ENCODE peak calls at places on chromosomes 6 and 20, in seven cellular contexts. F is WERI-Rb-1; W is PC-9; T is fibroblast of lung; Y is left ventricle myocardium inferior; Z is HL-60; J is naive thymus-derived CD4-positive, alpha-beta T cell. A is an unnamed sample.
A peak's percentile ranks its signal among the peaks of the same experiment; 100 is the strongest.

GRCh38 chr6:168190646-168191443 is 111.8 kb upstream of the FRMD1 start:
- DNase-seq in F (no peak), W (no peak), T (no peak), Y (no peak), Z (no peak), J (no peak), A (no peak)

GRCh38 chr6:17705428-17705777 is 1.3 kb downstream of the NUP153 start:
- DNase-seq in F (no peak), W (peak; percentile 48), T (peak; percentile 73), Y (no peak), Z (peak; percentile 17), J (no peak), A (peak; percentile 89)

GRCh38 chr6:43847741-43848630 is 78.0 kb downstream of the VEGFA start:
- DNase-seq in F (peak; percentile 58), W (no peak), T (peak; percentile 35), Y (no peak), Z (no peak), J (no peak), A (no peak)

GRCh38 chr6:43668151-43669028 is 19.2 kb downstream of the MRPS18A start:
- DNase-seq in F (peak; percentile 87), W (peak; percentile 86), T (peak; percentile 48), Y (peak; percentile 61), Z (peak; percentile 68), J (peak; percentile 28), A (peak; percentile 69)

GRCh38 chr6:44151348-44152108 is 7.1 kb upstream of the CAPN11 start:
- DNase-seq in F (peak; percentile 92), W (peak; percentile 41), T (peak; percentile 46), Y (peak; percentile 72), Z (peak; percentile 75), J (peak; percentile 71), A (peak; percentile 81)

GRCh38 chr6:170198298-170198697 is 92.6 kb downstream of the DLL1 start:
- DNase-seq in F (no peak), W (no peak), T (peak; percentile 29), Y (no peak), Z (no peak), J (no peak), A (no peak)

GRCh38 chr6:158634695-158635426 is 9.7 kb downstream of the DYNLT1 start:
- DNase-seq in F (no peak), W (no peak), T (no peak), Y (no peak), Z (no peak), J (peak; percentile 68), A (no peak)

GRCh38 chr6:143501851-143502250 is 9.7 kb downstream of the FUCA2 start:
- DNase-seq in F (no peak), W (no peak), T (no peak), Y (no peak), Z (no peak), J (no peak), A (peak; percentile 15)

GRCh38 chr20:34988176-34988540 is 32.5 kb downstream of the MYH7B start:
- DNase-seq in F (no peak), W (no peak), T (no peak), Y (no peak), Z (no peak), J (no peak), A (no peak)

GRCh38 chr6:107894821-107895396 is 63.1 kb downstream of the SEC63 start:
- DNase-seq in F (no peak), W (peak; percentile 79), T (no peak), Y (no peak), Z (no peak), J (no peak), A (peak; percentile 15)

GRCh38 chr6:169811072-169811471 is 59.6 kb downstream of the ERMARD start:
- DNase-seq in F (no peak), W (no peak), T (no peak), Y (no peak), Z (no peak), J (no peak), A (no peak)

GRCh38 chr20:63860325-63861051 is 810 bp upstream of the ABHD16B start:
- DNase-seq in F (no peak), W (no peak), T (no peak), Y (no peak), Z (peak; percentile 88), J (no peak), A (no peak)

GRCh38 chr20:3068986-3069900 is 2.2 kb upstream of the OXT start:
- DNase-seq in F (peak; percentile 36), W (peak; percentile 92), T (no peak), Y (no peak), Z (peak; percentile 37), J (peak; percentile 62), A (peak; percentile 20)

GRCh38 chr20:10369723-10370090 is 64.3 kb downstream of the MKKS start:
- DNase-seq in F (no peak), W (peak; percentile 59), T (peak; percentile 81), Y (no peak), Z (no peak), J (no peak), A (peak; percentile 36)

GRCh38 chr6:140774080-140774505 is 1358.6 kb upstream of the GJE1 start:
- DNase-seq in F (no peak), W (no peak), T (peak; percentile 90), Y (no peak), Z (no peak), J (no peak), A (peak; percentile 75)

GRCh38 chr6:77466055-77467028 is 3.1 kb upstream of the HTR1B start:
- DNase-seq in F (peak; percentile 32), W (no peak), T (peak; percentile 68), Y (peak; percentile 17), Z (peak; percentile 62), J (no peak), A (peak; percentile 89)

GRCh38 chr6:27836783-27837635 is 75.2 kb downstream of the OR2B2 start:
- DNase-seq in F (peak; percentile 83), W (peak; percentile 43), T (peak; percentile 86), Y (no peak), Z (peak; percentile 83), J (peak; percentile 77), A (peak; percentile 77)

GRCh38 chr6:107267006-107267405 is 151.7 kb upstream of the BEND3 start:
- DNase-seq in F (no peak), W (no peak), T (no peak), Y (no peak), Z (no peak), J (no peak), A (no peak)

GRCh38 chr20:51023617-51024155 is 779 bp upstream of the KCNG1 start:
- DNase-seq in F (no peak), W (no peak), T (no peak), Y (no peak), Z (no peak), J (no peak), A (no peak)
- H3K27me3 ChIP-seq in F (peaks cover 97% of the 10 kb centered on the region), W (peaks cover 85% of the 10 kb centered on the region), T (peaks cover 37% of the 10 kb centered on the region), Y (peaks cover 100% of the 10 kb centered on the region), Z (peaks cover 33% of the 10 kb centered on the region), J (peaks cover 5% of the 10 kb centered on the region), A (peaks cover 73% of the 10 kb centered on the region)

GRCh38 chr6:90413867-90414266 is 117.2 kb upstream of the BACH2 start:
- DNase-seq in F (peak; percentile 56), W (no peak), T (peak; percentile 59), Y (no peak), Z (no peak), J (peak; percentile 74), A (no peak)
- H3K4me3 ChIP-seq in F (no peak overlapping the region), W (no peak overlapping the region), T (peak overlapping the region; percentile 23), Y (peak overlapping the region; percentile 51), Z (no peak overlapping the region), J (peak overlapping the region; percentile 40), A (peak overlapping the region; percentile 20)

GRCh38 chr20:61840661-61841455 is 224.8 kb downstream of the TAF4 start:
- DNase-seq in F (no peak), W (no peak), T (no peak), Y (no peak), Z (no peak), J (no peak), A (no peak)
- H3K27me3 ChIP-seq in F (peaks cover 95% of the 10 kb centered on the region), W (peaks cover 97% of the 10 kb centered on the region), T (no peaks in the 10 kb centered on the region), Y (peaks cover 63% of the 10 kb centered on the region), Z (no peaks in the 10 kb centered on the region), J (no peaks in the 10 kb centered on the region), A (peaks cover 21% of the 10 kb centered on the region)

GRCh38 chr20:17936306-17936790 is 32.2 kb downstream of the SNX5 start:
- DNase-seq in F (no peak), W (no peak), T (peak; percentile 32), Y (no peak), Z (no peak), J (no peak), A (no peak)
- H3K4me3 ChIP-seq in F (no peak overlapping the region), W (no peak overlapping the region), T (no peak overlapping the region), Y (no peak overlapping the region), Z (no peak overlapping the region), J (no peak overlapping the region), A (peak overlapping the region; percentile 55)

DNA sequence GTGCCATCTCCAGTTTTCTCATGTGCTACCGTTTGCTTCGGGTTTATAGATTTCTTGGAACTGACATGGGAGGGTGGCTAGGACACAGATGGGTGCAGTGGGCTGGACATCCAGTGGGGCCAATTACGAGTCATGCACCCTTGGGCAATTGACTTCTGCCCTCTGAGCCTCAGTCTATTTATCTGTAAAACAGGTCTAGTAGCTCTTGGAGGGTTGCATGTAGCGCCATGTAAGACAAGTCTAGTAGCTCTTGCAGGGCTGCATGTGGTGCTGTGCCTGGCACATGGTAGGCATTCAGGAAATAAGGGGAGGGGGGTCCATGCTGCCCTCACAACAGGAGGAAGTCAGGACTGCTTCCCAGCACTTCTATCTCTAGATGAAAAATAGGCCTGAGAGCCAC is 15.3 kb downstream of the PMEPA1 start:
- DNase-seq in F (no peak), W (peak; percentile 57), T (no peak), Y (no peak), Z (no peak), J (no peak), A (no peak)
- H3K27me3 ChIP-seq in F (no peaks in the 10 kb centered on the region), W (no peaks in the 10 kb centered on the region), T (no peaks in the 10 kb centered on the region), Y (no peaks in the 10 kb centered on the region), Z (peaks cover 10% of the 10 kb centered on the region), J (no peaks in the 10 kb centered on the region), A (no peaks in the 10 kb centered on the region)

GRCh38 chr20:51531712-51532456 is 10.6 kb downstream of the NFATC2 start:
- DNase-seq in F (no peak), W (no peak), T (no peak), Y (no peak), Z (no peak), J (no peak), A (no peak)

GRCh38 chr20:51531141-51531710 is 11.3 kb downstream of the NFATC2 start:
- DNase-seq in F (no peak), W (peak; percentile 96), T (peak; percentile 53), Y (no peak), Z (no peak), J (no peak), A (no peak)

GRCh38 chr20:51534764-51535386 is 7.6 kb downstream of the NFATC2 start:
- DNase-seq in F (no peak), W (no peak), T (no peak), Y (no peak), Z (peak; percentile 73), J (no peak), A (no peak)

GRCh38 chr20:51532577-51533191 is 9.8 kb downstream of the NFATC2 start:
- DNase-seq in F (no peak), W (peak; percentile 75), T (peak; percentile 72), Y (peak; percentile 52), Z (no peak), J (no peak), A (no peak)

GRCh38 chr20:51533291-51534172 is 9.0 kb downstream of the NFATC2 start:
- DNase-seq in F (no peak), W (peak; percentile 96), T (peak; percentile 74), Y (no peak), Z (no peak), J (no peak), A (peak; percentile 62)
- H3K4me3 ChIP-seq in F (no peak overlapping the region), W (peak overlapping the region; percentile 28), T (no peak overlapping the region), Y (no peak overlapping the region), Z (no peak overlapping the region), J (no peak overlapping the region), A (no peak overlapping the region)

A was measured in adipocyte.